ENCODE peak calls at places on chromosomes 7 and 10, in five cellular contexts. M, T, E, Y and S are unnamed samples.

GRCh38 chr10:121260383-121260782 is 337.9 kb downstream of the FGFR2 start:
- DNase-seq in T (no peak), Y (no peak), E (peak; percentile 48), M (peak; percentile 65), S (no peak)

GRCh38 chr10:48551796-48552591 is 52.9 kb downstream of the ARHGAP22 start:
- DNase-seq in M (peak; percentile 11), T (peak; percentile 79), Y (peak; percentile 74), E (peak; percentile 35), S (no peak)

GRCh38 chr7:116582806-116583444 is 58.1 kb downstream of the CAV1 start:
- DNase-seq in E (peak; percentile 79), Y (peak; percentile 40), M (no peak), T (no peak), S (no peak)

GRCh38 chr10:118564652-118565051 is 30.8 kb downstream of the PRLHR start:
- DNase-seq in E (no peak), Y (no peak), M (no peak), T (no peak), S (no peak)

GRCh38 chr10:125102216-125102615 is 58.1 kb downstream of the CTBP2 start:
- DNase-seq in Y (peak; percentile 78), E (no peak), T (no peak), M (peak; percentile 53), S (no peak)

GRCh38 chr7:151552352-151553028 is 32.8 kb upstream of the RHEB start:
- DNase-seq in E (no peak), M (peak; percentile 71), Y (no peak), T (no peak), S (no peak)

GRCh38 chr10:16519908-16520861 is 1.5 kb downstream of the C1QL3 start:
- DNase-seq in E (no peak), Y (no peak), M (no peak), T (no peak), S (no peak)

GRCh38 chr10:111076682-111077661 is at the start of gene ADRA2A:
- DNase-seq in M (peak; percentile 41), Y (peak; percentile 33), E (peak; percentile 52), T (no peak), S (no peak)

GRCh38 chr7:101547022-101547915 is 81.8 kb downstream of the MYL10 start:
- DNase-seq in E (no peak), M (no peak), Y (no peak), T (no peak), S (no peak)

GRCh38 chr10:69810097-69810496 is 8.4 kb downstream of the COL13A1 start:
- DNase-seq in Y (peak; percentile 36), E (no peak), M (no peak), T (no peak), S (no peak)

GRCh38 chr7:120740348-120740747 is 117.6 kb downstream of the TSPAN12 start:
- DNase-seq in E (no peak), T (no peak), M (no peak), Y (peak; percentile 49), S (no peak)

GRCh38 chr7:96169439-96169838 is 152.5 kb downstream of the SLC25A13 start:
- DNase-seq in Y (peak; percentile 2), M (no peak), T (no peak), E (no peak), S (no peak)

GRCh38 chr7:54940748-54941147 is 78.1 kb upstream of the EGFR start:
- DNase-seq in M (no peak), E (no peak), T (no peak), Y (no peak), S (no peak)

GRCh38 chr7:142787034-142787768 is 16.4 kb downstream of the PRSS2 start:
- DNase-seq in Y (no peak), T (no peak), E (no peak), M (no peak), S (no peak)

GRCh38 chr10:101319241-101319915 is 34.6 kb upstream of the BTRC start:
- DNase-seq in T (no peak), Y (no peak), M (peak; percentile 27), E (no peak), S (no peak)

GRCh38 chr10:102776779-102777417 is 33.1 kb downstream of the WBP1L start:
- DNase-seq in T (no peak), E (peak; percentile 93), Y (peak; percentile 96), M (peak; percentile 91), S (no peak)

GRCh38 chr7:94289071-94289470 is 105.6 kb upstream of the COL1A2 start:
- DNase-seq in M (peak; percentile 61), E (peak; percentile 8), Y (peak; percentile 92), T (peak; percentile 4), S (no peak)

GRCh38 chr10:8539056-8539455 is 484.6 kb downstream of the GATA3 start:
- DNase-seq in E (no peak), Y (no peak), T (no peak), M (peak; percentile 67), S (no peak)

GRCh38 chr7:105806592-105807266 is 69.7 kb downstream of the ATXN7L1 start:
- DNase-seq in Y (peak; percentile 58), M (peak; percentile 72), T (peak; percentile 2), E (no peak), S (no peak)

GRCh38 chr10:102208311-102209035 is 17.6 kb upstream of the ELOVL3 start:
- DNase-seq in E (no peak), T (no peak), M (no peak), Y (peak; percentile 85), S (no peak)

GRCh38 chr10:112973805-112974204 is 23.8 kb downstream of the TCF7L2 start:
- DNase-seq in M (no peak), T (no peak), E (no peak), Y (no peak), S (no peak)

GRCh38 chr7:115340828-115341227 is 418.9 kb downstream of the MDFIC start:
- DNase-seq in T (no peak), E (no peak), M (peak; percentile 93), Y (peak; percentile 89), S (no peak)

GRCh38 chr7:157224627-157225026 is 85.9 kb downstream of the UBE3C start:
- DNase-seq in M (no peak), E (no peak), T (peak; percentile 36), Y (peak; percentile 68), S (no peak)

GRCh38 chr7:151383638-151384351 is 26.0 kb downstream of the WDR86 start:
- DNase-seq in M (peak; percentile 72), E (no peak), T (no peak), Y (no peak), S (no peak)

GRCh38 chr10:47295411-47295810 is 4.6 kb upstream of the GDF10 start:
- DNase-seq in M (no peak), E (no peak), T (no peak), Y (no peak), S (no peak)

GRCh38 chr10:121422096-121422495 is 176.1 kb downstream of the FGFR2 start:
- DNase-seq in T (no peak), E (no peak), M (no peak), Y (no peak), S (no peak)

GRCh38 chr7:131289051-131289450 is 38.6 kb upstream of the MKLN1 start:
- DNase-seq in M (no peak), Y (no peak), E (no peak), T (no peak), S (no peak)

GRCh38 chr7:134495546-134495945 is 31.8 kb upstream of the AKR1B10 start:
- DNase-seq in E (no peak), M (no peak), Y (no peak), T (no peak), S (no peak)

DNA sequence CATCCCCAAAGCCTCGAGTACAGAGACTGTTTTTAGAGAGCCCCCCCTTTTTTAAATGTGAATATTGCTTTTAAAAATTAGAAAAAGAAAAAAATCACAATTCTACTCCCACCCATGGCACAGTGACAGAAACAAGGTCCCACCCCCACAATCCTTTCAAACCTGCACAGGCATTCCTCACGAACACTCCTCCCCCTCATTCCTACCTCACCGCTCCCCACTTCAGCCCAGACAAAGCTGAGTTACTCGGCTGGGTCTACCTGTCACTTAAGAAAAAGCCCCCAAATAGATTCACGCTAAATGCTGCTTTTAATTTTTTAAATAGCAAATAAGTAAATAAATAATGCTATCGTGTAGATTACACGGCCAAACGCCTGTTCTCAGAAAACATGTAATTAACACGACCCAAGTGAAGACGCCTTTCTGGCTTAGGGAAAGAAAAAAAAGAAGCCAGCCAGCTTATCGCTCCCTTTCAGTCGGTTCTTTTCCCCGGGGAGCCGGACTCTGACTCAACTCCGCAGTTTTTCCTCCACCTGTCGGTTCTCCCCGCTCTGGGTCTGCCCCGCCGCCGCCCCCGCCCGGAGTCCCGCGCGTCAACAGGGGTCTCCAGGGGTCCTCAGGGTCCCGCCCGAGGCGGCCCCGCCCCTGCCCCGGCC is 724 bp downstream of the MPP7 start:
- DNase-seq in M (no peak), T (no peak), E (no peak), Y (peak; percentile 5), S (no peak)
- H3K9me3 ChIP-seq in M (no peaks in the 10 kb centered on the region), T (no peaks in the 10 kb centered on the region), E (no peaks in the 10 kb centered on the region), Y (no peaks in the 10 kb centered on the region), S (no peaks in the 10 kb centered on the region)

DNA sequence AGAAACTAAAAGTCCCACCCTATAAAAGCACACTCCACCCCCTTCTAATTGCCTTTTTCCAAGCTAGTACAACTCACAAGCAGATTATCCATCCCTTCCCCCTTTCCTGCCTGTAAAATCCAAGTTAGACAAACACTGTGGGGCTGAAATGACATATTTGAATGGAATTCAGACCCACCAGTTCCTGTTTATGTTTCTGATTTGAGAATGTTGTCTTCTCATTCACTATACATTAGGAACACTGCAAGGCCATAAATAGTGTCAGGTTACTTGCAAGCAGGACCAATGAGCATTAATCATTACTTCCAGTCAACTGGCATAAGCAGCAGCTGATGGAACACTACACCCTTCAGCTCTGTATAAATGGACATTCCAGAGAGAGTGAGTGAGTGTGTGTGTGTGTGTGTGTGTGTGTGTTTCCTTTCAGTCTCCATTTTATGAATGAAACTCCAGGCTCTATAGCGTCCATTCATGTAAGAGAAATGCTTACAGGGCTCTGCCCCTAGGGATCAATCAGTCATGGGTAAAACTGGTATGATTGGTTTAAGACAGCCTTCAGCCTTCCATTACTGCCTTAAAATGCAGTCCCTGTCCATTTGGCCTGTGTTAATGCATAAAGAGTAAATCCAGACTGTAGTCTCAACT is 69.3 kb downstream of the ETV1 start:
- DNase-seq in M (peak; percentile 100), E (no peak), T (no peak), Y (peak; percentile 100), S (no peak)
- H3K4me1 ChIP-seq in M (peaks cover 9% of the 10 kb centered on the region), E (no peaks in the 10 kb centered on the region), T (no peaks in the 10 kb centered on the region), Y (peaks cover 2% of the 10 kb centered on the region), S (no peaks in the 10 kb centered on the region)

GRCh38 chr7:47621985-47622561 is 40.2 kb upstream of the TNS3 start:
- DNase-seq in E (no peak), M (no peak), Y (no peak), T (peak; percentile 91), S (no peak)

GRCh38 chr7:47624660-47625059 is 42.7 kb upstream of the TNS3 start:
- DNase-seq in Y (no peak), T (no peak), E (no peak), M (no peak), S (no peak)

GRCh38 chr7:47621347-47621746 is 39.4 kb upstream of the TNS3 start:
- DNase-seq in M (no peak), T (no peak), Y (no peak), E (no peak), S (no peak)

GRCh38 chr7:47622946-47623640 is 41.2 kb upstream of the TNS3 start:
- DNase-seq in M (no peak), T (no peak), Y (peak; percentile 99), E (no peak), S (no peak)

DNA sequence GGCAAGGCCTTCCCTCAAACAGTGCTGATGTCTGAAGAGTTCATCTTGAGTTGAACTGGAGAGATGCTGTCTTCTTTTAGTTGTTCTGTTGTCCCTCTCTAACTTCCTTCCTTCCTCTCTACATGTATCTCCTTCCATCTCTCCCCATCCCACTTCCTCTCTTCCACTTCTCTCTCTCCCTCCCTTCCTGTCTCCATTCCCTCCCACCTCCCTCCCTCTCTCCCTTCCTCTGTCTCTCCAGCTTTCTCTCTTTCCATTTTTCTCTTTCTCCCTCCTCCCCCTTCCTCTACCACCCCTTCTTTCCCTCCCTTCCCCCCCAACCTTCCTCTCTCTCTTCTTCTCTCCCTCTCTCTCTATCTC is 40.7 kb upstream of the TNS3 start:
- DNase-seq in M (no peak), Y (no peak), T (no peak), E (no peak), S (no peak)
- H3K27ac ChIP-seq in M (no peak overlapping the region), Y (peak overlapping the region; percentile 85), T (peak overlapping the region; percentile 55), E (no peak overlapping the region), S (peak overlapping the region; percentile 57)

GRCh38 chr7:158492372-158492771 is 95.3 kb downstream of the PTPRN2 start:
- DNase-seq in M (no peak), T (no peak), Y (no peak), E (no peak), S (no peak)
- H3K9me3 ChIP-seq in M (peaks cover 25% of the 10 kb centered on the region), T (no peaks in the 10 kb centered on the region), Y (no peaks in the 10 kb centered on the region), E (no peaks in the 10 kb centered on the region), S (no peaks in the 10 kb centered on the region)